ENCODE peak calls at places on chromosomes 6 and 20, in six cellular contexts. U, N, T, P, D and C are unnamed samples.
A peak's percentile ranks its signal among the peaks of the same experiment; 100 is the strongest.

GRCh38 chr6:41073203-41073967 is 611 bp downstream of the NFYA start:
- DNase-seq in U (no peak), N (peak; percentile 39), T (peak; percentile 53), P (peak; percentile 82), D (peak; percentile 63), C (peak; percentile 94)

GRCh38 chr20:32528291-32528891 is 56.7 kb downstream of the NOL4L start:
- DNase-seq in U (no peak), N (no peak), T (peak; percentile 68), P (peak; percentile 14), D (no peak), C (no peak)

GRCh38 chr20:11738852-11739251 is 178.8 kb upstream of the BTBD3 start:
- DNase-seq in U (no peak), N (no peak), T (no peak), P (no peak), D (no peak), C (no peak)

GRCh38 chr6:14917101-14917500 is 328.8 kb upstream of the JARID2 start:
- DNase-seq in U (peak; percentile 20), N (no peak), T (no peak), P (no peak), D (no peak), C (no peak)

GRCh38 chr6:165821754-165822153 is 158.7 kb upstream of the PDE10A start:
- DNase-seq in U (no peak), N (no peak), T (no peak), P (no peak), D (no peak), C (no peak)

GRCh38 chr6:3239110-3239830 is 11.8 kb upstream of the TUBB2B start:
- DNase-seq in U (no peak), N (no peak), T (no peak), P (no peak), D (no peak), C (no peak)

GRCh38 chr20:36447101-36447500 is 94.2 kb upstream of the MYL9 start:
- DNase-seq in U (no peak), N (no peak), T (no peak), P (no peak), D (no peak), C (peak; percentile 63)

GRCh38 chr6:122059918-122060317 is 339.5 kb upstream of the HSF2 start:
- DNase-seq in U (no peak), N (no peak), T (no peak), P (no peak), D (no peak), C (no peak)

GRCh38 chr6:170452767-170453545 is 100.2 kb downstream of the PSMB1 start:
- DNase-seq in U (no peak), N (no peak), T (no peak), P (no peak), D (no peak), C (no peak)

GRCh38 chr20:19745584-19745983 is 12.5 kb upstream of the RIN2 start:
- DNase-seq in U (no peak), N (no peak), T (no peak), P (no peak), D (no peak), C (no peak)

GRCh38 chr20:14799671-14800070 is 462.3 kb upstream of the FLRT3 start:
- DNase-seq in U (no peak), N (no peak), T (no peak), P (no peak), D (no peak), C (no peak)

GRCh38 chr6:168238159-168238887 is 81.3 kb downstream of the DACT2 start:
- DNase-seq in U (no peak), N (no peak), T (no peak), P (no peak), D (no peak), C (no peak)

GRCh38 chr6:163652328-163652727 is 237.8 kb downstream of the QKI start:
- DNase-seq in U (no peak), N (no peak), T (no peak), P (no peak), D (no peak), C (no peak)